ENCODE peak calls at places on chromosomes 16 and 17, in five cellular contexts. C is cardiac fibroblast, T is tibial artery, E is astrocyte of the cerebellum, B is endodermal cell. Y is an unnamed sample.

GRCh38 chr16:27197004-27197403 is 6.3 kb upstream of the KDM8 start:
- DNase-seq in T (no peak), C (no peak), E (no peak), B (no peak), Y (no peak)

GRCh38 chr17:46212634-46213435 is 19.6 kb upstream of the KANSL1 start:
- DNase-seq in E (peak), T (peak), C (peak), B (peak), Y (peak)

GRCh38 chr16:889586-889985 is 81.2 kb downstream of the LMF1 start:
- DNase-seq in E (no peak), T (no peak), B (no peak), C (no peak), Y (no peak)

GRCh38 chr17:58200024-58200633 is 7.6 kb downstream of the EPX start:
- DNase-seq in B (peak), E (no peak), T (no peak), C (peak), Y (peak)

GRCh38 chr16:23670137-23670776 is 8.4 kb upstream of the PLK1 start:
- DNase-seq in B (no peak), E (peak), T (no peak), C (peak), Y (peak)

GRCh38 chr16:49274936-49275730 is 6.5 kb downstream of the CBLN1 start:
- DNase-seq in B (peak), T (no peak), E (no peak), C (no peak), Y (no peak)

GRCh38 chr17:21353326-21354010 is 22.7 kb upstream of the KCNJ12 start:
- DNase-seq in C (peak), T (peak), E (no peak), B (no peak), Y (no peak)

GRCh38 chr16:79469999-79470398 is 130.5 kb downstream of the MAF start:
- DNase-seq in C (no peak), B (no peak), T (peak), E (no peak), Y (no peak)

GRCh38 chr17:6120351-6120750 is 50.2 kb downstream of the WSCD1 start:
- DNase-seq in E (no peak), C (no peak), B (peak), T (no peak), Y (no peak)

GRCh38 chr16:50371036-50371716 is 2.4 kb upstream of the BRD7 start:
- DNase-seq in B (no peak), T (no peak), E (no peak), C (no peak), Y (no peak)

GRCh38 chr16:56923481-56923880 is 8.5 kb upstream of the HERPUD1 start:
- DNase-seq in E (no peak), T (no peak), C (peak), B (no peak), Y (no peak)

GRCh38 chr17:64448665-64449512 is at the start of gene MILR1:
- DNase-seq in B (no peak), C (peak), T (peak), E (peak), Y (peak)

GRCh38 chr17:9363440-9364350 is 211.9 kb downstream of the STX8 start:
- DNase-seq in C (peak), T (no peak), B (peak), E (peak), Y (peak)

GRCh38 chr17:42378597-42379594 is 9.3 kb downstream of the STAT3 start:
- DNase-seq in T (no peak), C (peak), B (no peak), E (no peak), Y (no peak)

GRCh38 chr16:57734308-57734924 is 1.2 kb upstream of the KATNB1 start:
- DNase-seq in B (no peak), T (no peak), C (no peak), E (no peak), Y (no peak)

GRCh38 chr16:19307587-19308241 is 22.2 kb downstream of the CLEC19A start:
- DNase-seq in T (no peak), B (peak), E (no peak), C (no peak), Y (no peak)

GRCh38 chr17:31499771-31500554 is 108.5 kb downstream of the RAB11FIP4 start:
- DNase-seq in T (no peak), B (peak), E (peak), C (no peak), Y (peak)

GRCh38 chr16:52597073-52597771 is 50.3 kb upstream of the TOX3 start:
- DNase-seq in E (no peak), C (no peak), B (no peak), T (no peak), Y (no peak)

GRCh38 chr16:68041783-68042182 is 18.7 kb downstream of the DUS2 start:
- DNase-seq in B (no peak), C (no peak), T (no peak), E (no peak), Y (no peak)

GRCh38 chr16:73058616-73059409 is 10.9 kb upstream of the ZFHX3 start:
- DNase-seq in C (peak), E (no peak), T (peak), B (peak), Y (peak)

GRCh38 chr16:88705076-88705684 is 1.0 kb downstream of the RNF166 start:
- DNase-seq in C (peak), T (peak), B (no peak), E (no peak), Y (peak)

GRCh38 chr17:44557653-44558285 is 485 bp downstream of the FZD2 start:
- DNase-seq in T (peak), C (peak), B (peak), E (no peak), Y (peak)

GRCh38 chr17:79979841-79980215 is 55.8 kb downstream of the TBC1D16 start:
- DNase-seq in T (no peak), B (peak), C (no peak), E (no peak), Y (no peak)

GRCh38 chr17:7228920-7229319 is 5.4 kb downstream of the DVL2 start:
- DNase-seq in E (no peak), C (no peak), T (no peak), B (no peak), Y (no peak)

GRCh38 chr16:23125277-23125676 is 24.0 kb downstream of the USP31 start:
- DNase-seq in C (no peak), T (no peak), E (no peak), B (no peak), Y (no peak)

GRCh38 chr17:81286491-81287145 is 8.5 kb downstream of the SLC38A10 start:
- DNase-seq in C (no peak), T (no peak), E (no peak), B (no peak), Y (no peak)

GRCh38 chr17:64196626-64197025 is 66.4 kb downstream of the TEX2 start:
- DNase-seq in C (peak), B (no peak), T (no peak), E (peak), Y (peak)

GRCh38 chr16:59030923-59031485 is 296.9 kb upstream of the GOT2 start:
- DNase-seq in B (no peak), C (no peak), T (no peak), E (no peak), Y (no peak)

GRCh38 chr17:41326173-41327145 is 10.9 kb upstream of the KRTAP17-1 start:
- DNase-seq in T (no peak), B (peak), C (no peak), E (no peak), Y (no peak)

GRCh38 chr16:68229431-68230175 is 6.3 kb downstream of the ESRP2 start:
- DNase-seq in T (no peak), E (peak), C (peak), B (peak), Y (peak)

GRCh38 chr17:64092952-64093451 is 36.9 kb downstream of the ERN1 start:
- DNase-seq in T (no peak), C (no peak), B (no peak), E (no peak), Y (no peak)

GRCh38 chr17:75075597-75076253 is 12.0 kb upstream of the SLC16A5 start:
- DNase-seq in E (no peak), T (no peak), C (no peak), B (no peak), Y (no peak)

GRCh38 chr16:30990105-30990504 is 5.1 kb downstream of the HSD3B7 start:
- DNase-seq in B (no peak), T (no peak), E (no peak), C (no peak), Y (no peak)

GRCh38 chr17:49610883-49611584 is 35.4 kb downstream of the NXPH3 start:
- DNase-seq in B (no peak), T (no peak), E (no peak), C (no peak), Y (no peak)

GRCh38 chr17:74018116-74018515 is 185.4 kb upstream of the RPL38 start:
- DNase-seq in C (no peak), E (no peak), B (no peak), T (no peak), Y (no peak)

GRCh38 chr17:11506635-11507034 is 91.6 kb upstream of the DNAH9 start:
- DNase-seq in E (no peak), T (no peak), B (peak), C (peak), Y (peak)

GRCh38 chr16:30356401-30357084 is 1.4 kb upstream of the CD2BP2 start:
- DNase-seq in E (no peak), C (no peak), B (no peak), T (no peak), Y (no peak)

GRCh38 chr16:66705790-66706505 is 9.4 kb upstream of the CMTM4 start:
- DNase-seq in C (peak), T (peak), B (no peak), E (no peak), Y (peak)

GRCh38 chr17:1625053-1625452 is 3.6 kb downstream of the SLC43A2 start:
- DNase-seq in C (no peak), T (no peak), B (no peak), E (no peak), Y (no peak)

GRCh38 chr17:1627219-1627986 is 1.2 kb downstream of the SLC43A2 start:
- DNase-seq in T (peak), C (no peak), E (no peak), B (peak), Y (no peak)

GRCh38 chr17:1624650-1625049 is 4.0 kb downstream of the SLC43A2 start:
- DNase-seq in T (no peak), E (no peak), B (no peak), C (no peak), Y (no peak)

GRCh38 chr17:1625507-1626080 is 3.0 kb downstream of the SLC43A2 start:
- DNase-seq in T (no peak), E (no peak), C (no peak), B (no peak), Y (no peak)

DNA sequence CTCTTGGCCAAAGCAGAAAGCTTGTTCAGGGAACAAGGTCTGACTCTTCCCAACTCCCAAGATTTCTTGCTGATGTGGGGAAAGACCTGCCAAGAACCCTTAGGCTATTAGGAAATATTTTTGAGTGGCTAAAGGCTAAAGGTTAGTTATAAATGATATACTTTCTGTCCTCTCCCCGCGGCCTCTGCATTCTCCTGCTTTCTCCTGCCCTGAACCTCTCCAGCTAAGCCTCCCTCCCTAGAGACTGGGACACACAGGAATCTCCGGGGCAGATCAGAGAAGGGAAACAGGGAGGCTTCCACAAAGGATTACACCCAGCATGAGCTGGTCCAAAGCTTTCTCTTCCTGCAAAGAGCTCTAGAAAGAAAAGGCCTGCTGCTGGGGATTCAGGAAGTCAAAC is 2.3 kb downstream of the SLC43A2 start:
- DNase-seq in T (no peak), B (peak), C (no peak), E (no peak), Y (no peak)
- H3K4me3 ChIP-seq in T (no peak), B (no peak), C (no peak), E (no peak), Y (no peak)

GRCh38 chr17:16352838-16353701 is at the start of gene CENPV:
- DNase-seq in E (no peak), B (peak), C (no peak), T (no peak), Y (peak)
- TF ChIP-seq CTCF in E (no peak), B (no peak), C (no peak), T (peak), Y (no peak)

GRCh38 chr16:12332553-12332952 is 356.0 kb downstream of the SNX29 start:
- DNase-seq in E (no peak), B (no peak), T (no peak), C (no peak), Y (no peak)

GRCh38 chr16:12329246-12329995 is 352.9 kb downstream of the SNX29 start:
- DNase-seq in T (no peak), C (no peak), E (no peak), B (no peak), Y (no peak)

GRCh38 chr16:12327971-12328726 is 351.6 kb downstream of the SNX29 start:
- DNase-seq in C (no peak), E (no peak), T (no peak), B (no peak), Y (no peak)

GRCh38 chr16:12330977-12331376 is 354.4 kb downstream of the SNX29 start:
- DNase-seq in T (no peak), E (no peak), B (no peak), C (no peak), Y (no peak)

DNA sequence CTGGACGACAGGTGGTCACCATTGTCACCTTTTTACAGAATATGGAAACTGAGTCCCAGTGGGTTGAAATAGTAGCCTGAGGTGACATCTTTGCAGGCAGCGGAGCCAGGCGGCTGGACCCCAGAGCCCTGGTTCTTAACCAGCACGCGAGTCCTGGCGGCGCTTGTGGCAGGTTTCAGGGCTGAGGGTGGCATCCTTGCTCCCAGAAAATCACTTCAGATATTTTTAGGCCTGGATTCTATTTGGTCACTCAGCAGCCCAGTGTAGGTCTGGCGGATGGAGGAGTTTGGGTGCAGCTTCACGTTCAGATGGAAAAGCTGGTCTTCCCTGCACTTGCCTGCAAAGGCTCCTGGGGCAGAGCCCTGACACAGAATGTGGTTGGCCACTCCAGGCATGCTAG is 354.0 kb downstream of the SNX29 start:
- DNase-seq in C (no peak), E (no peak), B (no peak), T (no peak), Y (no peak)
- H3K4me3 ChIP-seq in C (no peak), E (no peak), B (no peak), T (no peak), Y (no peak)

DNA sequence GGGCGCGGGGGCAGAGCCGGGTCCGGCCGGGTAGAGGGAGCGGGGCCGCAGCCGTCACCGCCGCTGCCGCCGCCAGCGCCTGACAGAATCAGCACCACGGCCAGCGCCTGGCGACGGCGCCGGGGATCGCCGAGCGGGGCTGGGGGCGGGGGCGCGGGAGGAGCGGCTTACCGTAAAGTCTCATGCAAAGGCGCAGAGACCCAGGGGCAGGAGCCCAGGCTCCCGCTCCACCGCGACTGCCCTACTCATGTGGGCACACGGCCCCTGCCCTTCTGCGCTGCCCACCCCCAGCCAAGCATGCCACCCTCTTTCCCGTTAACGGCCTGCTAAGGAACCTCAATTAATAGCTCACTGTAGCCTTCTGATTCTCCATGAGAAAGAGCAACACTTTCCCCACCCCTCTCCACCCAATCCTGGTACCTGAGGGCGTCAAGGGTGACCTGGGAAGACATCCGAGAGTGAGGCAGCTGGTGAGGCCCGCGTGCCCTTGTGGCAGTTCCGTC is at the start of gene SEZ6:
- DNase-seq in E (peak), T (peak), C (peak), B (peak), Y (peak)
- TF ChIP-seq CTCF in E (no peak), T (no peak), C (no peak), B (no peak), Y (no peak)

DNA sequence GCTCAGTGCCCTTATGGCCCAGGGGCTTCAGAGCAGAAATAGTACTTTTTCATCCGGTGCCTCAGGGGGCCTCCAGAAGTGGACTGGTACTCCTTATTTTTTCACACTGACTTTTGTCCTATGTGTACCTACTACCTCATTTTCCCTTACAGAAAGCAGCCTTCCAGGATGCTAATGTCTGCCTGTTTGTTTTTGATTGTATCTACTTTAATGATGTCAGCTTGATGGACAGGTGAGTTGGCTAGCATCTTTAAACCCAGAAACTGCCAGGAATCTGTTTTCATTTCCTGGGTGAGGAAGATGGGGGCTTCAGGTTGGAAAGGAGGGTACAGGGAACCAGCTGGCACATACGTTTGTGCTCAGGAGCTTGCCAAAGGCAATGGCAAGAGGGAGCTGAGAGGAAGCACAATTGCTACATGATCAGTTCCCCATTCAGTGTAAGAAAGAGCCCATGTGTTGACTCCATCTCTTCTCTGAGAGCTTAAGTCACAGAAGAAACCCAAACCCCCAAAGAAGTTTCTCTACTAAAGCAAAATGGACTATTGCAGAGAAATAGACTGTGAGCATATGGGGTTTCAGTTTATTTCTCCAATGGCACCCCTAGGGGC is 16.2 kb downstream of the LIG3 start:
- DNase-seq in B (no peak), E (no peak), T (no peak), C (no peak), Y (no peak)
- H3K4me3 ChIP-seq in B (no peak), E (no peak), T (no peak), C (no peak), Y (no peak)

DNA sequence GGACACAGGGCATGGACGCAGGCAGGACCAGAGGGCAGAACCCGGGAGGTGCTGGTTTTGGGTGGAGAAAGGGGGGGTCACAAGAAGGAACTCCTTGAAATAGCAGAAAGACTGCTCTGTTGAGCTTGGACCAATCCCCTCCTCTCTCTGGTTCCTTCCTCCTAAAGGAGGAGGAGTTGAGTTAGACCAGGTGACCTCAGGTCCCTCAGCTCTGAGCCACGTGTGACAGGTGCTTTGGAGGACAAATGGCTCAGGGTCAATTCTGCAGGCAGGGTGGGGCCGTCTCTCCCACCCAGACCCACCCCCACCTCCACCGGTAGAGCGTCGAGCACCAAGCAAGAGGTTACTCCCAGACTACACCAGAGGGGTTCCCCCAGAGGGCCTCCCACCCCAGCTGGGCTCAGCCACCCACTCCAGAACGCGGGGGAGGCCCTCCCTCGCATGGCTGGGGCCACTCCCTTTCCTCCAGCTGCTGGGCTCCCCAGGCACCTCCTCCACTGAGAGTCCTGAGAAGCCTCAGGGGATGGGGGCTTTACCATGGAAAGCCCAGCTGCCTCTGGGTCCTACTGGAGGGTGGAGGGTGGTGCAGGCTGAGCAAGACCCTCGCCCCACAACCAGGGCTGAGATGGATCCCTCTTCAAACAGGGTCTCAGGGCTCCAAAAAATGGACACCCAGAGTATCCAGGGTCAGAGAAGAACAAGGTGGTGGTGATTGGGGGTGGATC is 7.7 kb downstream of the MYO1C start:
- DNase-seq in C (peak), T (peak), E (no peak), B (peak), Y (no peak)
- TF ChIP-seq CTCF in C (peak), T (no peak), E (peak), B (peak), Y (peak)

Y was measured in brain microvascular endothelial cell.